ENCODE peak calls at places on chromosomes 12 and 14, in seven cellular contexts. One of them, this sample, is unnamed.

GRCh38 chr12:115979351-115979750 is 298.1 kb downstream of the MED13L start:
- DNase-seq in mesendoderm: no peak
- DNase-seq in trophoblast cell: no peak
- DNase-seq in neuronal stem cell: no peak
- DNase-seq in H9: no peak
- DNase-seq in H1: no peak
- DNase-seq in mesenchymal stem cell: no peak
- DNase-seq in this sample: no peak

GRCh38 chr12:123267991-123268843 is 3.4 kb downstream of the CDK2AP1 start:
- DNase-seq in H1: no peak
- DNase-seq in mesendoderm: no peak
- DNase-seq in trophoblast cell: no peak
- DNase-seq in neuronal stem cell: no peak
- DNase-seq in H9: no peak
- DNase-seq in mesenchymal stem cell: no peak
- DNase-seq in this sample: no peak

GRCh38 chr14:68665792-68666195 is 127.1 kb downstream of the ZFP36L1 start:
- DNase-seq in trophoblast cell: no peak
- DNase-seq in H1: no peak
- DNase-seq in H9: no peak
- DNase-seq in mesenchymal stem cell: no peak
- DNase-seq in neuronal stem cell: no peak
- DNase-seq in mesendoderm: no peak
- DNase-seq in this sample: no peak

GRCh38 chr12:85516667-85517325 is 236.8 kb downstream of the ALX1 start:
- DNase-seq in H1: no peak
- DNase-seq in mesendoderm: no peak
- DNase-seq in mesenchymal stem cell: no peak
- DNase-seq in H9: no peak
- DNase-seq in trophoblast cell: no peak
- DNase-seq in neuronal stem cell: no peak
- DNase-seq in this sample: no peak

GRCh38 chr14:49134940-49135339 is 451.2 kb downstream of the RPS29 start:
- DNase-seq in mesenchymal stem cell: no peak
- DNase-seq in H1: no peak
- DNase-seq in mesendoderm: peak; percentile 65
- DNase-seq in H9: peak; percentile 32
- DNase-seq in trophoblast cell: no peak
- DNase-seq in neuronal stem cell: no peak
- DNase-seq in this sample: no peak

GRCh38 chr12:69341328-69341727 is 6.9 kb upstream of the LYZ start:
- DNase-seq in mesendoderm: no peak
- DNase-seq in trophoblast cell: no peak
- DNase-seq in neuronal stem cell: no peak
- DNase-seq in H9: no peak
- DNase-seq in mesenchymal stem cell: no peak
- DNase-seq in H1: no peak
- DNase-seq in this sample: no peak

GRCh38 chr12:69662764-69663163 is 36.3 kb downstream of the BEST3 start:
- DNase-seq in neuronal stem cell: no peak
- DNase-seq in trophoblast cell: peak; percentile 78
- DNase-seq in mesendoderm: no peak
- DNase-seq in H1: no peak
- DNase-seq in mesenchymal stem cell: no peak
- DNase-seq in H9: no peak
- DNase-seq in this sample: no peak

GRCh38 chr12:512933-513332 is 53.2 kb downstream of the B4GALNT3 start:
- DNase-seq in H1: no peak
- DNase-seq in mesenchymal stem cell: no peak
- DNase-seq in neuronal stem cell: no peak
- DNase-seq in H9: no peak
- DNase-seq in mesendoderm: no peak
- DNase-seq in trophoblast cell: no peak
- DNase-seq in this sample: no peak

GRCh38 chr12:124422142-124422569 is 127.3 kb downstream of the RFLNA start:
- DNase-seq in trophoblast cell: no peak
- DNase-seq in mesendoderm: no peak
- DNase-seq in H1: no peak
- DNase-seq in neuronal stem cell: no peak
- DNase-seq in mesenchymal stem cell: no peak
- DNase-seq in H9: peak; percentile 76
- DNase-seq in this sample: no peak

GRCh38 chr12:62879691-62880090 is 55.3 kb downstream of the PPM1H start:
- DNase-seq in H9: no peak
- DNase-seq in mesendoderm: no peak
- DNase-seq in mesenchymal stem cell: no peak
- DNase-seq in trophoblast cell: peak; percentile 84
- DNase-seq in neuronal stem cell: no peak
- DNase-seq in H1: no peak
- DNase-seq in this sample: no peak

GRCh38 chr14:52068741-52069616 is at the start of gene NID2:
- DNase-seq in mesenchymal stem cell: peak; percentile 96
- DNase-seq in mesendoderm: peak; percentile 91
- DNase-seq in trophoblast cell: peak; percentile 71
- DNase-seq in H1: peak; percentile 63
- DNase-seq in neuronal stem cell: peak; percentile 89
- DNase-seq in H9: peak; percentile 91
- DNase-seq in this sample: peak; percentile 95

DNA sequence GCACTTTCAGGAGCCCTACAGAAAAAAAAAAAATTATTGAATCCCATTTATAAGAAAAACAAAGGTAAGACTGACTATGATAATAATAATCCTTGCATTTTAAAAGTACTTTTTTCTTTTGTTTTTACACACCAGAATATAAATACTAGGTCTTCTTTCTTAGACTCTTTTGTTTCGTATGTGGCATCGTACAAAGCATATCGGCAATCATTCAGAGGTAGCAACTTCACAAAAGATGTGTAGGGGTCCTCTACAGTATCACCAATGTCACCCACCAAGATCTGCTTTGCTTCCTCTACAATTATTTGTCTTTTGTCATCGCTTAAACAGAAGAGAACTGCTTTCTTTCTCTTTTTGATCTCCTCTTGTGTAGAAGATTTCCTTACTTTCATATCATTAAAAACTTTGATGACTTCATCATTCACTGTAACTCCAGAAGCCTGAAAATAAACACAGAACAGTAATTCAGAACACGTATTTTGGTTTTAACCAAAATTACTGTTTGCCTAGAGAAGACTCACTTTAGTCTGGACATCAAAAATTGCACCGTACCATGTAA is 1.2 kb downstream of the CFL2 start:
- DNase-seq in H9: no peak
- DNase-seq in H1: no peak
- DNase-seq in neuronal stem cell: no peak
- DNase-seq in mesendoderm: no peak
- DNase-seq in mesenchymal stem cell: no peak
- DNase-seq in trophoblast cell: no peak
- DNase-seq in this sample: no peak
- H4K8ac ChIP-seq in H9: no peak overlapping the region
- H4K8ac ChIP-seq in H1: no peak overlapping the region
- H4K8ac ChIP-seq in neuronal stem cell: no peak overlapping the region
- H4K8ac ChIP-seq in mesendoderm: no peak overlapping the region
- H4K8ac ChIP-seq in mesenchymal stem cell: no peak overlapping the region
- H4K8ac ChIP-seq in trophoblast cell: no peak overlapping the region
- H4K8ac ChIP-seq in this sample: peak overlapping the region; percentile 18

DNA sequence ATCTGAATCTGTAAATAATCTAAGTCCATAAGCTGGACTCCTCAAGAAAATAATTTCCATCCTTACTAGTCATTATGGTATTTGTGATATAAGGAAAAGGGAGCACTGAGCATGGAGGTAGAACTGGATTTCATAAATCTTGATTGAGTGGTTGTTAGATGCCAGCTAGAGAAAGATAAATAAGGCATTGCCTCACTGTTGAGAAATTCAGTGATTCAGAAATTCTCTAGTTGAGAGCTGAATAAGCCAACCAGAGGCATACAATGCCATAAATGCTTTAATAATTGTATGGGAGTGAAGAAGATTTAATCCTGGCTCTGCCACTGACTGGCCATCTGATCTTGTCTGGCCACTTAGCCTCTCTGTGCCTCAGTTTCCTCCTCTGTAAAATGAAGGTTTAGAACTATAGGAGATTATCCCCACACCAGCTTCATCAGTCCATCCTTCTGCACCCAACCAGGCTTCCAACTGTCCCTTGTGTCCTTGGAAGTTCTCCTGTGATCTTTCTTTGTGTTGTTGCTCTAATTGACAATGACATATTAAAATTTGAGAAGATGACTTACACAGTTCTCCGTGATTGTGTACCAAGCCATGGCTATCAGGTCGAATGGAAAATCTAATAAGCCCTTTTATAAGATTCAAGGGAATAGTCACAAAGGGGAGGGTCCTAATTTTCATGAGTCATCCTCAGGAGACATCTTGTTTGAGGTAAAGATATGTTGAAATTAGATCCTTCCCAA is 394.3 kb downstream of the EGLN3 start:
- DNase-seq in neuronal stem cell: no peak
- DNase-seq in H1: no peak
- DNase-seq in trophoblast cell: peak; percentile 92
- DNase-seq in mesendoderm: no peak
- DNase-seq in H9: no peak
- DNase-seq in mesenchymal stem cell: peak; percentile 30
- DNase-seq in this sample: no peak
- H3K4ac ChIP-seq in neuronal stem cell: no peak overlapping the region
- H3K4ac ChIP-seq in H1: no peak overlapping the region
- H3K4ac ChIP-seq in trophoblast cell: no peak overlapping the region
- H3K4ac ChIP-seq in mesendoderm: no peak overlapping the region
- H3K4ac ChIP-seq in H9: no peak overlapping the region
- H3K4ac ChIP-seq in mesenchymal stem cell: no peak overlapping the region
- H3K4ac ChIP-seq in this sample: no peak overlapping the region

GRCh38 chr14:91955168-91955567 is 7.7 kb upstream of the FBLN5 start:
- DNase-seq in neuronal stem cell: no peak
- DNase-seq in H1: no peak
- DNase-seq in mesendoderm: no peak
- DNase-seq in trophoblast cell: no peak
- DNase-seq in mesenchymal stem cell: no peak
- DNase-seq in H9: no peak
- DNase-seq in this sample: no peak

GRCh38 chr14:91961297-91962220 is 14.1 kb upstream of the FBLN5 start:
- DNase-seq in mesenchymal stem cell: no peak
- DNase-seq in neuronal stem cell: no peak
- DNase-seq in trophoblast cell: no peak
- DNase-seq in mesendoderm: no peak
- DNase-seq in H1: no peak
- DNase-seq in H9: no peak
- DNase-seq in this sample: no peak

GRCh38 chr14:91957876-91958313 is 10.4 kb upstream of the FBLN5 start:
- DNase-seq in H1: no peak
- DNase-seq in H9: no peak
- DNase-seq in trophoblast cell: no peak
- DNase-seq in neuronal stem cell: no peak
- DNase-seq in mesenchymal stem cell: no peak
- DNase-seq in mesendoderm: no peak
- DNase-seq in this sample: no peak

GRCh38 chr14:91953170-91953985 is 5.9 kb upstream of the FBLN5 start:
- DNase-seq in neuronal stem cell: no peak
- DNase-seq in mesendoderm: no peak
- DNase-seq in trophoblast cell: no peak
- DNase-seq in H9: no peak
- DNase-seq in H1: no peak
- DNase-seq in mesenchymal stem cell: no peak
- DNase-seq in this sample: peak; percentile 59

GRCh38 chr14:91956616-91957015 is 9.1 kb upstream of the FBLN5 start:
- DNase-seq in H9: no peak
- DNase-seq in trophoblast cell: peak; percentile 12
- DNase-seq in H1: no peak
- DNase-seq in mesenchymal stem cell: no peak
- DNase-seq in mesendoderm: no peak
- DNase-seq in neuronal stem cell: no peak
- DNase-seq in this sample: no peak
- H4K8ac ChIP-seq in H9: no peak overlapping the region
- H4K8ac ChIP-seq in trophoblast cell: no peak overlapping the region
- H4K8ac ChIP-seq in H1: no peak overlapping the region
- H4K8ac ChIP-seq in mesenchymal stem cell: no peak overlapping the region
- H4K8ac ChIP-seq in mesendoderm: no peak overlapping the region
- H4K8ac ChIP-seq in neuronal stem cell: no peak overlapping the region
- H4K8ac ChIP-seq in this sample: no peak overlapping the region

GRCh38 chr12:4588916-4589315 is 26.9 kb downstream of the DYRK4 start:
- DNase-seq in trophoblast cell: no peak
- DNase-seq in H9: no peak
- DNase-seq in mesendoderm: no peak
- DNase-seq in neuronal stem cell: no peak
- DNase-seq in H1: no peak
- DNase-seq in mesenchymal stem cell: no peak
- DNase-seq in this sample: no peak
- H3K4ac ChIP-seq in trophoblast cell: no peak overlapping the region
- H3K4ac ChIP-seq in H9: no peak overlapping the region
- H3K4ac ChIP-seq in mesendoderm: no peak overlapping the region
- H3K4ac ChIP-seq in neuronal stem cell: no peak overlapping the region
- H3K4ac ChIP-seq in H1: no peak overlapping the region
- H3K4ac ChIP-seq in mesenchymal stem cell: no peak overlapping the region
- H3K4ac ChIP-seq in this sample: no peak overlapping the region

DNA sequence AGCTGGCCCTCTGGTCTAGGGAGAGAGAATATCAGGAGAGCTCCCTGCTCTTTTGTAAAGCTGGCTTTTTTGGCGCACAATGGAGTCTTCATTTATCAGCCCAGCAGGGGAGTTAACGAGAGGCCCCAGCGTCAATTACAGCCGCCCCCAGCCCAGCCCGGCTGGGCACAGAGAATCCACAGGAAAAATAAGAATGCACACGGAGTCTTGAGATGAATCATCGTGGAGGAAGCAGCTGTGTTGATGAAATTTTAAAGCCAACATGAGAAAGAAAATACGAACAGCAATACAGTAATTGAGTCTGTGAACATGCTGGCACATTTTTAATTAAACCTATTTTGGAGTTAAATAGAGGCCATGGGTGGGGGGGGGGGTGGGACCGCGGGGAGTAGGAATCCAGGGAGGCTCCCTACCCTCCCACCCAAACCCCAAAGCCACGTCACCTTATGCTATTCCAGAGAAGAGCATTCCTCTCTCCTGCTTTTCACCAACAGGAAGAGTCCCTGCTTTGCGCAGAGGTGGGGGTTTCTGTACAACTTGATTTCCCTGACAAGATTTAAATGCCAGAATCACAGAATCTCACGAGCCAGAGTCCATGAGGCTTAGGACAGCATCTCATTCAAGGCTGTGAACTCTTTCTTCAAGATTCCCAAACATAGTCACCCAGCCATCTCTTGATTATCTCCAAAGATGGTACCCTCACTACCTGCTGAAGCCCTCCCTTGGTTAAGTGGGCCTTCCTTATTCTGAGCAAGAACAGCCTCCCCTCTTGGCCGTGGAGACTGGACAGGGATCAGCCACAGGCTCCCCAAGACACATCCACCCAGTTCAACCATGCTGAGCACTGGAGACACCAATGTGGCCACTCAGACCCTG is 50.2 kb downstream of the CCNK start:
- DNase-seq in H9: no peak
- DNase-seq in trophoblast cell: no peak
- DNase-seq in mesenchymal stem cell: peak; percentile 42
- DNase-seq in H1: no peak
- DNase-seq in mesendoderm: peak; percentile 37
- DNase-seq in neuronal stem cell: peak; percentile 56
- DNase-seq in this sample: peak; percentile 81
- H4K8ac ChIP-seq in H9: no peak overlapping the region
- H4K8ac ChIP-seq in trophoblast cell: no peak overlapping the region
- H4K8ac ChIP-seq in mesenchymal stem cell: no peak overlapping the region
- H4K8ac ChIP-seq in H1: no peak overlapping the region
- H4K8ac ChIP-seq in mesendoderm: no peak overlapping the region
- H4K8ac ChIP-seq in neuronal stem cell: no peak overlapping the region
- H4K8ac ChIP-seq in this sample: peak overlapping the region; percentile 71